ENCODE peak calls at places on chromosomes 11 and 22, in seven cellular contexts. B, J, U, Y, V, E and R are unnamed samples. For H3K27me3, the result is how much of the 10 kb centered on the place peaks cover.

GRCh38 chr22:29301716-29302401 is 4.6 kb upstream of the GAS2L1 start:
- DNase-seq in B (no peak), J (no peak), U (no peak), Y (no peak), V (no peak), E (no peak), R (no peak)

GRCh38 chr11:13277719-13278619 is at the start of gene BMAL1:
- DNase-seq in B (no peak), J (peak), U (peak), Y (peak), V (no peak), E (peak), R (peak)

GRCh38 chr11:131495417-131495816 is 125.0 kb downstream of the NTM start:
- DNase-seq in B (no peak), J (peak), U (no peak), Y (no peak), V (no peak), E (no peak), R (no peak)

GRCh38 chr11:128589998-128590397 is 2.6 kb upstream of the ETS1 start:
- DNase-seq in B (no peak), J (no peak), U (no peak), Y (no peak), V (no peak), E (no peak), R (no peak)

GRCh38 chr22:46806789-46807188 is 44.3 kb downstream of the TBC1D22A start:
- DNase-seq in B (no peak), J (no peak), U (no peak), Y (no peak), V (peak), E (no peak), R (no peak)

GRCh38 chr11:30165652-30166051 is 65.2 kb upstream of the FSHB start:
- DNase-seq in B (no peak), J (no peak), U (no peak), Y (no peak), V (no peak), E (no peak), R (no peak)

GRCh38 chr11:128530119-128531091 is 57.0 kb downstream of the ETS1 start:
- DNase-seq in B (peak), J (no peak), U (peak), Y (no peak), V (no peak), E (no peak), R (no peak)

GRCh38 chr11:2884424-2884815 is 1.2 kb downstream of the CDKN1C start:
- DNase-seq in B (no peak), J (peak), U (peak), Y (peak), V (no peak), E (no peak), R (peak)

GRCh38 chr11:121479355-121479754 is 26.6 kb upstream of the SORL1-AS1 start:
- DNase-seq in B (no peak), J (no peak), U (no peak), Y (peak), V (no peak), E (no peak), R (no peak)

GRCh38 chr11:12052676-12053605 is 44.5 kb upstream of the DKK3 start:
- DNase-seq in B (no peak), J (no peak), U (no peak), Y (no peak), V (peak), E (peak), R (no peak)

GRCh38 chr11:67369801-67370284 is 3.6 kb downstream of the CLCF1 start:
- DNase-seq in B (no peak), J (no peak), U (peak), Y (no peak), V (no peak), E (no peak), R (no peak)

GRCh38 chr22:24497879-24498278 is 2.7 kb downstream of the UPB1 start:
- DNase-seq in B (no peak), J (no peak), U (no peak), Y (no peak), V (no peak), E (no peak), R (no peak)

GRCh38 chr11:57568330-57568766 is 876 bp upstream of the UBE2L6 start:
- DNase-seq in B (peak), J (peak), U (peak), Y (no peak), V (peak), E (peak), R (no peak)

GRCh38 chr11:66971483-66971882 is 3.6 kb upstream of the C11orf86 start:
- DNase-seq in B (no peak), J (no peak), U (peak), Y (no peak), V (no peak), E (no peak), R (no peak)

GRCh38 chr11:8689726-8690255 is 7.2 kb downstream of the RPL27A start:
- DNase-seq in B (no peak), J (no peak), U (no peak), Y (no peak), V (no peak), E (no peak), R (no peak)

GRCh38 chr11:69298778-69299461 is 5.0 kb downstream of the MYEOV start:
- DNase-seq in B (no peak), J (no peak), U (no peak), Y (no peak), V (no peak), E (no peak), R (peak)

GRCh38 chr11:117538731-117539130 is 211.1 kb downstream of the CEP164 start:
- DNase-seq in B (no peak), J (no peak), U (no peak), Y (peak), V (no peak), E (no peak), R (no peak)
- H3K27me3 ChIP-seq in B (under half), J (under half), U (under half), Y (under half), V (under half), E (under half), R (under half)

GRCh38 chr11:124724854-124725718 is 14.7 kb upstream of the NRGN start:
- DNase-seq in B (no peak), J (no peak), U (no peak), Y (no peak), V (no peak), E (no peak), R (peak)
- H3K4me3 ChIP-seq in B (no peak), J (no peak), U (no peak), Y (no peak), V (no peak), E (no peak), R (peak)

DNA sequence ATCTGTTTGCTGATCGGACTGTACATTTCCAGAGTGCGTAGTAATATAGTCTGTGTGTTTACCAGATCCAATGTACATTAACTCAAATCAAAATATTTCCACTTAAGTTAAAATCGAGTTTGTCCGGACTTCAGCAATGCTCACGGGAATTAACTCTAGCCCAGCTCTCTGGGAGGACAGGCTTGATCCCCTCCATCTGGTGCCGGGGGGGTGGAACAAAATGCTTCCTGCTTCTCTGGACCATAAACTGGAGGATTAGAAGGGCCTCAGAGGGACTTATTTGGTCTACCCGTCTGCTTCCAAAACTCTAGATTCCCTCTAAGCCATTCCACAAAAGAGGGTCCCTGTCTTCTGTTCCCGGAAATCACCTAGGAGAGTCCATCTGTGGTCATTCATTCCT is 511.2 kb downstream of the BUD13 start:
- DNase-seq in B (no peak), J (peak), U (no peak), Y (no peak), V (no peak), E (no peak), R (no peak)
- H3K27me3 ChIP-seq in B (under half), J (under half), U (half or more), Y (under half), V (under half), E (under half), R (under half)

GRCh38 chr11:92697461-92698314 is 271.8 kb upstream of the MTNR1B start:
- DNase-seq in B (no peak), J (no peak), U (no peak), Y (no peak), V (no peak), E (no peak), R (no peak)
- H3K4me3 ChIP-seq in B (no peak), J (no peak), U (peak), Y (no peak), V (no peak), E (no peak), R (no peak)

GRCh38 chr11:120216426-120217102 is 5.7 kb downstream of the OAF start:
- DNase-seq in B (no peak), J (no peak), U (no peak), Y (no peak), V (no peak), E (no peak), R (no peak)

GRCh38 chr11:120219157-120219934 is 8.5 kb downstream of the OAF start:
- DNase-seq in B (no peak), J (no peak), U (no peak), Y (peak), V (no peak), E (no peak), R (no peak)

GRCh38 chr11:120218695-120219033 is 7.8 kb downstream of the OAF start:
- DNase-seq in B (no peak), J (no peak), U (no peak), Y (no peak), V (no peak), E (no peak), R (no peak)

GRCh38 chr11:120217941-120218694 is 7.3 kb downstream of the OAF start:
- DNase-seq in B (no peak), J (no peak), U (no peak), Y (peak), V (no peak), E (no peak), R (no peak)

DNA sequence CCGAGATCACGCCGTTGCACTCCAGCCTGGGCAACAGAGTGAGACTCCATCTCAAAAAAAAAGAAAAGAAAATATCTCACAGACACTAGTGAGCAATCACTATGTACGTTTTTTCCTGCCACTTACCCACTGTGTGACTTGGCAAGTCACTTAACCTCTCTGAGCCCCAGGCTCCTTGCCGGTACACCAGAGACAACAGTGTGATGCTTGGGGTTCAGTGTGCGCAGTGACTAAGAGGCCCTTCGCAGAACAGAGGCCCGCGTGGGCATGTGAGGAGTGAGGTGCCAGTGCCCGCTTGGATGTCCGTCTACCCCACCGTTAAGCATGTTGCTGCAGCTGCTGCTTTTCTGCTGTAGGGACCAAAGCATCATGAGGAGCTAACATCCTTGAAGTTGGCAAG is 6.7 kb downstream of the OAF start:
- DNase-seq in B (no peak), J (no peak), U (no peak), Y (no peak), V (no peak), E (no peak), R (no peak)
- H3K27me3 ChIP-seq in B (under half), J (under half), U (under half), Y (half or more), V (under half), E (under half), R (under half)

DNA sequence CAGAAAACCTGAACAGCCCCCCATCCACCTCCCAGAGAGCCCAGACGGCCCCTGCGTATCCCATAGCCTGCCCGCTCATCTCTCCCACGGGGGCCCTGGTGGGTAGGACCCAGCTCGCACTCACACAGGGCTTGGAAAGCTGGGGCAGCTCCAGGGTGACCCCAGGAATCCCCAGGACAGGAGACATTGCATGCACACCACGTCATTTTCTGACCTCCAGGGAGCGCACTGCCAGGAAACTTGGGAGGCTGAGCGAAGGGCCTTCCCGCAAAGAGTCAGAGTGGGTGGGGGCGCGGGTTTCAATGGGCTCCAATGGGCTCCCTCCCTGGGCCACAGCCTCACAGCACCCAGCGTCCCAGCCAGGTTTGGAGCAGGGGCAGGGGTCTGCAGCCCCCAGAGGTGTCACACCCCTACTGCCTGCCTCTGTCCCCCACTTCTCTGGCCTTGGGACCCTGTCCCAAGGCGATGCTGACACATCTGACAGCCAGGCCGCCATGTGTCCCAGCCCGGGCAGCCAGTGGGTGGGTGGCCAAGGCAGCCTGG is 8.2 kb upstream of the SYT8 start:
- DNase-seq in B (peak), J (no peak), U (peak), Y (no peak), V (no peak), E (no peak), R (peak)
- H3K4me3 ChIP-seq in B (no peak), J (no peak), U (no peak), Y (no peak), V (no peak), E (no peak), R (no peak)

GRCh38 chr11:124864176-124864891 is 898 bp upstream of the ROBO3 start:
- DNase-seq in B (no peak), J (no peak), U (no peak), Y (no peak), V (no peak), E (no peak), R (no peak)

GRCh38 chr11:124863826-124864165 is 1.4 kb upstream of the ROBO3 start:
- DNase-seq in B (no peak), J (no peak), U (no peak), Y (peak), V (no peak), E (no peak), R (no peak)

GRCh38 chr11:124863137-124863825 is 2.0 kb upstream of the ROBO3 start:
- DNase-seq in B (peak), J (no peak), U (peak), Y (peak), V (no peak), E (peak), R (peak)

GRCh38 chr11:124861670-124862069 is 3.6 kb upstream of the ROBO3 start:
- DNase-seq in B (no peak), J (no peak), U (no peak), Y (no peak), V (no peak), E (peak), R (peak)

GRCh38 chr11:124859171-124859570 is 6.1 kb upstream of the ROBO3 start:
- DNase-seq in B (no peak), J (no peak), U (no peak), Y (no peak), V (no peak), E (no peak), R (no peak)
- H3K27me3 ChIP-seq in B (under half), J (under half), U (half or more), Y (under half), V (under half), E (under half), R (under half)